ENCODE peak calls at places on chromosomes 3 and 15, in nine cellular contexts. B is A549, F is HL-60, G is heart left ventricle, J is DND-41, S is SK-N-SH, U is heart right ventricle, Y is neuronal stem cell, D is spleen. X is an unnamed sample.

GRCh38 chr3:60448668-60449067 is 802.6 kb downstream of the FHIT start:
- DNase-seq in D (no peak), G (no peak), F (no peak), J (no peak), U (no peak), S (no peak), Y (no peak), B (no peak), X (no peak)

GRCh38 chr3:48186993-48187578 is 1.1 kb downstream of the CDC25A start:
- DNase-seq in G (no peak), D (no peak), S (no peak), F (peak; percentile 9), B (no peak), U (no peak), Y (no peak), J (no peak), X (no peak)

GRCh38 chr3:194133661-194134230 is 2.2 kb upstream of the HES1 start:
- DNase-seq in B (peak; percentile 68), J (peak; percentile 53), F (peak; percentile 28), U (peak; percentile 80), G (peak; percentile 75), S (no peak), Y (peak; percentile 51), D (no peak), X (no peak)

GRCh38 chr15:81890496-81890895 is 155.3 kb downstream of the MEX3B start:
- DNase-seq in J (no peak), B (no peak), Y (no peak), U (no peak), D (no peak), F (no peak), G (no peak), S (no peak), X (no peak)

GRCh38 chr3:148615385-148615784 is 82.3 kb upstream of the AGTR1 start:
- DNase-seq in Y (no peak), B (no peak), G (no peak), D (no peak), U (no peak), S (no peak), J (no peak), F (no peak), X (no peak)

GRCh38 chr3:156396851-156397250 is 158.1 kb downstream of the SSR3 start:
- DNase-seq in J (no peak), B (no peak), S (no peak), F (no peak), D (no peak), Y (no peak), G (no peak), U (no peak), X (no peak)

GRCh38 chr3:16480861-16481569 is 32.5 kb downstream of the RFTN1 start:
- DNase-seq in F (no peak), B (peak; percentile 43), G (no peak), Y (peak; percentile 9), J (no peak), S (no peak), D (no peak), U (no peak), X (no peak)

GRCh38 chr3:16500911-16501310 is 12.6 kb downstream of the RFTN1 start:
- DNase-seq in D (no peak), J (no peak), U (no peak), G (no peak), S (no peak), Y (no peak), F (no peak), B (no peak), X (no peak)

GRCh38 chr15:70030851-70031645 is 66.7 kb downstream of the TLE3 start:
- DNase-seq in U (no peak), Y (no peak), F (no peak), B (no peak), S (no peak), J (no peak), G (no peak), D (peak; percentile 68), X (no peak)

GRCh38 chr15:52076889-52077781 is 35.4 kb downstream of the BCL2L10 start:
- DNase-seq in Y (no peak), D (no peak), J (no peak), B (peak; percentile 71), G (no peak), U (no peak), S (no peak), F (no peak), X (peak; percentile 93)

GRCh38 chr15:33396457-33396856 is 85.7 kb downstream of the RYR3 start:
- DNase-seq in B (no peak), Y (no peak), D (no peak), U (no peak), J (no peak), S (no peak), G (no peak), F (no peak), X (no peak)

GRCh38 chr15:33392453-33392852 is 81.7 kb downstream of the RYR3 start:
- DNase-seq in S (no peak), Y (no peak), D (no peak), G (no peak), U (no peak), F (no peak), B (no peak), J (no peak), X (no peak)

GRCh38 chr15:33395376-33395775 is 84.6 kb downstream of the RYR3 start:
- DNase-seq in J (no peak), D (no peak), S (no peak), Y (no peak), U (no peak), F (no peak), B (no peak), G (no peak), X (no peak)

GRCh38 chr15:33395841-33396240 is 85.1 kb downstream of the RYR3 start:
- DNase-seq in G (no peak), J (no peak), U (no peak), B (no peak), S (no peak), D (no peak), F (no peak), Y (no peak), X (no peak)

GRCh38 chr15:33393552-33393951 is 82.8 kb downstream of the RYR3 start:
- DNase-seq in J (no peak), Y (no peak), G (no peak), S (no peak), F (no peak), D (no peak), U (no peak), B (no peak), X (no peak)
- H3K27ac ChIP-seq in J (no peak overlapping the region), Y (no peak overlapping the region), G (no peak overlapping the region), S (no peak overlapping the region), F (no peak overlapping the region), D (no peak overlapping the region), U (no peak overlapping the region), B (no peak overlapping the region), X (no peak overlapping the region)

GRCh38 chr3:42489937-42490227 is 12.6 kb upstream of the VIPR1 start:
- DNase-seq in D (no peak), U (no peak), F (no peak), J (no peak), G (no peak), S (no peak), Y (no peak), B (no peak), X (no peak)

GRCh38 chr3:42488687-42489086 is 13.8 kb upstream of the VIPR1 start:
- DNase-seq in B (no peak), Y (no peak), U (no peak), F (no peak), G (no peak), J (no peak), S (no peak), D (no peak), X (no peak)

GRCh38 chr3:42490243-42490642 is 12.2 kb upstream of the VIPR1 start:
- DNase-seq in B (peak; percentile 62), G (peak; percentile 83), F (peak; percentile 64), Y (no peak), S (no peak), D (no peak), U (peak; percentile 63), J (no peak), X (peak; percentile 61)

GRCh38 chr3:42486814-42487569 is 15.5 kb upstream of the VIPR1 start:
- DNase-seq in G (no peak), Y (no peak), J (no peak), D (no peak), B (no peak), S (no peak), U (no peak), F (peak; percentile 45), X (no peak)

DNA sequence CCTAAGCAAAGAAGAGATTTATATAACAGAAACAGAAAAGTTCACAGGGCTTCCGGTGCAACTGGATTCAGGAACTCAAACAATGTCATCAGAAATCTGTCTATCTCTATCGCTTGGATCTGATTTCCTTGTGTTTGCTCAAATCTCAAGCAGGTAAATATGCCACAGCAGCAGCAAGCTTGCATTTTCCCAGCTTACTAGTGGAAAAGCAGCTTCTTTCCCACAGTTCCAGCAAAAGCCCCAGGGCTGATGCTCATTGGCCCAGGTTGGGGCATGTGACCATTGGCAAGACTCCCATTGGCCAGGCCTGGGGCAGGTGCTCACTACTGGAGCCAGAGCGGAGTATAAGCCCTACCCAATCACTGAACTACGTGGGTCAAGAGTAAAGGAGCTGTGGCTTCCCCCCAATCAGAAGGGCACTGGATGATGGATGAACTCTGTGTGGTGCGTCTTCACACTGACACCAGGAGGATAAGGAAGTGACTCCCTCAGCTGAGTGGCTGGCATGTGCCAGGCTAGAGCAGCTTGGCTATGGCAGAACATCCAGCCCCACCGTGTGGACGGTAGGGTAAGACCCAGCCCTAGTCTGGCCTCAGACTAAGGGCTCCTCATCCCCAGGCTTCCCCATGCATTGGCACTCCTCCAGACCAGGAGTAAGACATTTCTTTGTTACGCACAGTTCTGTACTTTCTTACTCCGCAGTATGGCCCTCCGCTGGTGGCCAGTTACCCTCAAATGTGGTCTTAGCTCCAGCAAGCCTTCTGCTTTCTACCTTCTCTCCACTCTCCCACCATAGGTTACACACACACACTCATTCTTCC is 13.1 kb upstream of the VIPR1 start:
- DNase-seq in F (no peak), G (no peak), Y (no peak), J (no peak), D (no peak), U (no peak), S (no peak), B (no peak), X (no peak)
- H3K27ac ChIP-seq in F (no peak overlapping the region), G (peak overlapping the region; percentile 68), Y (no peak overlapping the region), J (no peak overlapping the region), D (no peak overlapping the region), U (no peak overlapping the region), S (no peak overlapping the region), B (peak overlapping the region; percentile 55), X (peak overlapping the region; percentile 52)

GRCh38 chr3:37942646-37943045 is 47.9 kb upstream of the VILL start:
- DNase-seq in G (no peak), S (no peak), F (no peak), B (no peak), U (no peak), J (no peak), Y (no peak), D (no peak), X (no peak)
- H3K27ac ChIP-seq in G (peak overlapping the region; percentile 69), S (no peak overlapping the region), F (no peak overlapping the region), B (no peak overlapping the region), U (peak overlapping the region; percentile 39), J (no peak overlapping the region), Y (no peak overlapping the region), D (peak overlapping the region; percentile 72), X (no peak overlapping the region)

DNA sequence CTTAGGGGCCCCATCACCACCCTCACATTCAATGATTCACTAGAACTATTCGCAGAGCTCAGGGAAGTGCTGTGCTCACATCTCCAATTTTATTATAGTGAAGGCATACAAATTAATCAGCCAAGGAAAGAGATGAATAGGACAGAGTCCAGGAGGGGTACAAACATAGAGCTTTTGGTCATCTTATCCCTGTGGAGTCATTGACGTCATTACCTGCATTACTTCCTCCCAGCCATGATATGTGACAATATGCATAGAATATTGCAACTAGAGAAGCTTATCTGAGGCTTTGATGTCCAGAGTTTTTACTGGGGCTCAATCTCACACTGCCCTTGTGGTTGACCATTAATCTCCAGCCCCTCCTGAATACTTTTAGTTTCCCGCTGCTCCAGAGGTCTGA is 1.5 kb downstream of the IQCH start:
- DNase-seq in J (no peak), B (no peak), S (no peak), U (no peak), G (no peak), F (no peak), D (no peak), Y (no peak), X (no peak)
- H3K27ac ChIP-seq in J (no peak overlapping the region), B (no peak overlapping the region), S (no peak overlapping the region), U (no peak overlapping the region), G (no peak overlapping the region), F (no peak overlapping the region), D (no peak overlapping the region), Y (no peak overlapping the region), X (no peak overlapping the region)

X was measured in epithelial cell of prostate.